ENCODE peak calls at places on chromosomes 6 and 20, in seven cellular contexts. Y, L, I, V, X, W and F are unnamed samples.
A peak's percentile ranks its signal among the peaks of the same experiment; 100 is the strongest.

GRCh38 chr6:70415660-70416059 is 2.4 kb downstream of the FAM135A start:
- DNase-seq in X (no peak), I (no peak), V (no peak), Y (no peak), L (no peak), W (no peak), F (no peak)

GRCh38 chr20:10922941-10923340 is 249.1 kb upstream of the JAG1 start:
- DNase-seq in W (peak; percentile 89), Y (peak; percentile 65), X (no peak), I (no peak), V (no peak), L (no peak), F (no peak)

GRCh38 chr6:90445533-90446108 is 141.3 kb downstream of the MAP3K7 start:
- DNase-seq in I (no peak), L (no peak), W (no peak), V (no peak), X (no peak), Y (no peak), F (no peak)

GRCh38 chr6:124928831-124929230 is 33.4 kb upstream of the RNF217 start:
- DNase-seq in Y (no peak), L (no peak), W (no peak), X (no peak), I (no peak), V (no peak), F (no peak)

GRCh38 chr6:130288065-130288464 is 65.3 kb upstream of the SAMD3 start:
- DNase-seq in Y (no peak), L (no peak), V (no peak), W (no peak), X (no peak), I (no peak), F (no peak)

GRCh38 chr20:35215066-35215956 is 11.2 kb upstream of the MMP24 start:
- DNase-seq in L (no peak), I (no peak), V (no peak), X (no peak), W (peak; percentile 52), Y (no peak), F (no peak)

GRCh38 chr6:84033523-84034451 is at the start of gene MRAP2:
- DNase-seq in L (no peak), W (peak; percentile 23), I (no peak), Y (no peak), X (no peak), V (no peak), F (no peak)

GRCh38 chr6:169723991-169724553 is at the start of gene PHF10:
- DNase-seq in L (peak; percentile 66), I (no peak), Y (no peak), V (no peak), X (peak; percentile 35), W (no peak), F (peak; percentile 46)

GRCh38 chr6:112195166-112195565 is 59.2 kb downstream of the LAMA4 start:
- DNase-seq in V (no peak), Y (no peak), X (no peak), L (no peak), W (no peak), I (no peak), F (no peak)

GRCh38 chr6:92364948-92365386 is 1054.4 kb downstream of the EPHA7 start:
- DNase-seq in W (no peak), L (no peak), Y (no peak), X (no peak), V (no peak), I (no peak), F (no peak)

GRCh38 chr20:47318027-47318595 is 38.4 kb downstream of the ZMYND8 start:
- DNase-seq in L (no peak), W (peak; percentile 95), I (no peak), V (no peak), X (no peak), Y (peak; percentile 34), F (no peak)

GRCh38 chr6:37695857-37696219 is 1.8 kb downstream of the MDGA1 start:
- DNase-seq in Y (no peak), W (no peak), X (no peak), L (no peak), I (no peak), V (no peak), F (no peak)

GRCh38 chr20:57464642-57465211 is 60.2 kb downstream of the CTCFL start:
- DNase-seq in X (no peak), W (peak; percentile 36), L (peak; percentile 11), I (no peak), V (no peak), Y (no peak), F (no peak)

GRCh38 chr20:905999-906520 is 10.1 kb downstream of the ANGPT4 start:
- DNase-seq in V (no peak), W (no peak), Y (no peak), X (no peak), L (no peak), I (no peak), F (no peak)

GRCh38 chr20:15267935-15268334 is 930.5 kb upstream of the FLRT3 start:
- DNase-seq in I (no peak), L (no peak), V (no peak), Y (no peak), W (no peak), X (no peak), F (no peak)

GRCh38 chr6:169215201-169215661 is 38.4 kb downstream of the THBS2 start:
- DNase-seq in W (peak; percentile 45), V (no peak), X (no peak), Y (no peak), I (no peak), L (no peak), F (no peak)

GRCh38 chr6:82720992-82721391 is 344.6 kb downstream of the UBE3D start:
- DNase-seq in X (no peak), L (no peak), Y (no peak), W (no peak), V (no peak), I (no peak), F (no peak)

GRCh38 chr6:4561078-4561435 is 215.1 kb upstream of the CDYL start:
- DNase-seq in L (no peak), V (no peak), X (no peak), Y (no peak), I (no peak), W (no peak), F (no peak)

GRCh38 chr20:23399568-23400241 is 21.6 kb downstream of the NAPB start:
- DNase-seq in W (peak; percentile 54), Y (no peak), X (no peak), I (no peak), L (no peak), V (no peak), F (no peak)

GRCh38 chr6:14635933-14636599 is 518.5 kb downstream of the CD83 start:
- DNase-seq in Y (no peak), W (no peak), V (no peak), L (no peak), I (no peak), X (peak; percentile 36), F (no peak)

GRCh38 chr20:19785173-19785799 is 27.2 kb downstream of the RIN2 start:
- DNase-seq in I (no peak), W (peak; percentile 76), L (no peak), X (no peak), Y (no peak), V (no peak), F (no peak)

GRCh38 chr6:155100591-155100990 is 105.5 kb downstream of the TIAM2 start:
- DNase-seq in X (no peak), L (no peak), I (no peak), W (no peak), Y (no peak), V (no peak), F (no peak)

GRCh38 chr20:54475334-54476287 is at the start of gene DOK5:
- DNase-seq in I (no peak), L (no peak), X (no peak), Y (no peak), W (peak; percentile 38), V (no peak), F (peak; percentile 2)

GRCh38 chr20:35269055-35269781 is 8.7 kb downstream of the MMP24OS start:
- DNase-seq in Y (no peak), L (no peak), W (peak; percentile 69), X (peak; percentile 25), V (no peak), I (no peak), F (peak; percentile 40)